ENCODE peak calls at places on chromosomes 7 and 10, in six cellular contexts. P is activated T-cell treated with anti-CD3 and anti-CD28 coated beads, Interleukin-2, amount 50 U/mL, for 24 hours; H is activated naive CD4-positive, alpha-beta T cell; K is cardiac fibroblast; N is T-helper 9 cell; L is OCI-M1. V is an unnamed sample.

GRCh38 chr7:45447296-45447695 is 126.9 kb upstream of the ADCY1 start:
- DNase-seq in P (no peak), L (no peak), H (no peak), N (no peak), K (no peak), V (no peak)

GRCh38 chr10:101851411-101852116 is 8.0 kb upstream of the KCNIP2 start:
- DNase-seq in L (no peak), K (no peak), P (no peak), N (no peak), H (no peak), V (no peak)

GRCh38 chr7:64625114-64626082 is 40.5 kb upstream of the ZNF107 start:
- DNase-seq in L (peak; percentile 78), N (no peak), K (peak; percentile 38), P (no peak), H (no peak), V (peak; percentile 25)

GRCh38 chr10:119301397-119301796 is 94.0 kb downstream of the GRK5 start:
- DNase-seq in N (peak; percentile 36), K (no peak), P (peak; percentile 77), H (peak; percentile 33), L (peak; percentile 31), V (no peak)

GRCh38 chr7:112892263-112892662 is 102.1 kb upstream of the TMEM168 start:
- DNase-seq in K (peak; percentile 72), H (no peak), P (no peak), N (no peak), L (no peak), V (no peak)

GRCh38 chr10:92747600-92747999 is 57.8 kb downstream of the HHEX start:
- DNase-seq in P (no peak), K (no peak), L (peak; percentile 55), N (no peak), H (no peak), V (no peak)

GRCh38 chr7:46695045-46695708 is 774.1 kb upstream of the IGFBP3 start:
- DNase-seq in P (no peak), K (peak; percentile 14), N (no peak), H (no peak), L (no peak), V (peak; percentile 29)

GRCh38 chr10:89074120-89074519 is 83.5 kb downstream of the FAS start:
- DNase-seq in N (no peak), K (peak; percentile 77), P (no peak), H (no peak), L (no peak), V (no peak)

GRCh38 chr7:158424011-158424410 is 163.6 kb downstream of the PTPRN2 start:
- DNase-seq in N (no peak), P (no peak), H (no peak), L (no peak), K (no peak), V (no peak)

GRCh38 chr10:43671659-43672555 is 23.2 kb upstream of the ZNF32 start:
- DNase-seq in H (peak; percentile 27), K (peak; percentile 87), P (peak; percentile 52), N (peak; percentile 24), L (peak; percentile 81), V (peak; percentile 69)

GRCh38 chr7:103632972-103633371 is 187.0 kb upstream of the SLC26A5 start:
- DNase-seq in H (no peak), K (peak; percentile 69), N (no peak), L (no peak), P (no peak), V (no peak)

GRCh38 chr10:133292919-133293809 is 15.5 kb downstream of the TUBGCP2 start:
- DNase-seq in L (no peak), K (peak; percentile 89), H (no peak), N (no peak), P (no peak), V (no peak)

GRCh38 chr10:5692476-5693358 is 8.1 kb downstream of the TASOR2 start:
- DNase-seq in P (peak; percentile 71), N (peak; percentile 51), H (peak; percentile 46), K (peak; percentile 42), L (no peak), V (peak; percentile 81)

GRCh38 chr7:102122026-102122425 is 164.6 kb upstream of the SH2B2 start:
- DNase-seq in L (peak; percentile 60), N (no peak), P (no peak), K (peak; percentile 70), H (no peak), V (no peak)

GRCh38 chr7:130440527-130441365 is at the start of gene CEP41:
- DNase-seq in L (peak; percentile 97), P (peak; percentile 97), K (peak; percentile 98), H (peak; percentile 87), N (peak; percentile 80), V (peak; percentile 97)

GRCh38 chr7:115574676-115575291 is 455.8 kb downstream of the TFEC start:
- DNase-seq in P (no peak), L (no peak), H (no peak), N (no peak), K (no peak), V (no peak)

GRCh38 chr10:131898713-131899112 is 2.1 kb upstream of the PPP2R2D start:
- DNase-seq in N (no peak), K (no peak), P (no peak), H (no peak), L (no peak), V (no peak)

GRCh38 chr10:630581-631073 is 58.8 kb downstream of the DIP2C start:
- DNase-seq in P (no peak), H (no peak), L (no peak), K (no peak), N (no peak), V (no peak)

GRCh38 chr7:83060218-83060617 is 102.5 kb downstream of the PCLO start:
- DNase-seq in K (no peak), L (peak; percentile 64), H (no peak), N (no peak), P (no peak), V (peak; percentile 83)

GRCh38 chr7:46449743-46450142 is 528.7 kb upstream of the IGFBP3 start:
- DNase-seq in L (no peak), K (peak; percentile 43), H (no peak), N (no peak), P (no peak), V (no peak)

GRCh38 chr7:73461782-73462285 is 28.3 kb downstream of the FZD9 start:
- DNase-seq in K (no peak), P (no peak), L (no peak), H (no peak), N (no peak), V (no peak)

GRCh38 chr10:29559996-29560395 is 74.8 kb downstream of the SVIL start:
- DNase-seq in P (no peak), H (no peak), L (no peak), K (no peak), N (no peak), V (no peak)

GRCh38 chr7:157904866-157905215 is 568.0 kb downstream of the DNAJB6 start:
- DNase-seq in L (no peak), K (no peak), N (no peak), P (no peak), H (no peak), V (no peak)

GRCh38 chr7:20786779-20787651 is at the start of gene SP8:
- DNase-seq in K (no peak), N (no peak), L (peak; percentile 62), P (peak; percentile 43), H (no peak), V (peak; percentile 42)

GRCh38 chr10:14414901-14415300 is 84.2 kb upstream of the FRMD4A start:
- DNase-seq in N (no peak), H (no peak), K (peak; percentile 92), P (no peak), L (no peak), V (no peak)

GRCh38 chr10:20466731-20467130 is 430.4 kb downstream of the NEBL start:
- DNase-seq in N (no peak), L (no peak), K (peak; percentile 53), P (no peak), H (no peak), V (no peak)

GRCh38 chr7:93046641-93047040 is 71.1 kb downstream of the SAMD9 start:
- DNase-seq in H (no peak), K (no peak), P (no peak), L (peak; percentile 92), N (no peak), V (no peak)

GRCh38 chr10:29343607-29344038 is 54.8 kb downstream of the LYZL1 start:
- DNase-seq in P (no peak), K (peak; percentile 5), N (no peak), L (no peak), H (no peak), V (no peak)

GRCh38 chr10:97651773-97652172 is 11.3 kb downstream of the PI4K2A start:
- DNase-seq in P (no peak), K (no peak), H (no peak), L (no peak), N (no peak), V (no peak)

GRCh38 chr10:93542358-93542791 is 24.1 kb upstream of the FFAR4 start:
- DNase-seq in L (no peak), K (peak; percentile 38), H (no peak), P (no peak), N (no peak), V (peak; percentile 91)